ENCODE peak calls at places on chromosomes 6 and 20, in four cellular contexts. E, J, R and F are unnamed samples.
A peak's percentile ranks its signal among the peaks of the same experiment; 100 is the strongest.

GRCh38 chr6:401994-402640 is 10.6 kb downstream of the IRF4 start:
- DNase-seq in E (no peak), J (no peak), R (no peak), F (no peak)

GRCh38 chr20:61767776-61768494 is 297.7 kb downstream of the TAF4 start:
- DNase-seq in E (no peak), J (no peak), R (no peak), F (no peak)

GRCh38 chr20:54078296-54078695 is 7.9 kb upstream of the BCAS1 start:
- DNase-seq in E (no peak), J (peak; percentile 82), R (peak; percentile 39), F (no peak)

GRCh38 chr20:49928411-49929141 is 7.6 kb upstream of the RNF114 start:
- DNase-seq in E (peak; percentile 78), J (peak; percentile 88), R (peak; percentile 54), F (no peak)

GRCh38 chr20:38135641-38136420 is 29.2 kb downstream of the TGM2 start:
- DNase-seq in E (no peak), J (no peak), R (no peak), F (no peak)

GRCh38 chr6:69578366-69578890 is 218.4 kb downstream of the LMBRD1 start:
- DNase-seq in E (no peak), J (no peak), R (no peak), F (no peak)

GRCh38 chr6:2877057-2877882 is 25.8 kb downstream of the SERPINB9 start:
- DNase-seq in E (peak; percentile 16), J (no peak), R (no peak), F (no peak)

GRCh38 chr20:50335105-50335504 is 144.5 kb downstream of the CEBPB start:
- DNase-seq in E (no peak), J (peak; percentile 22), R (no peak), F (peak; percentile 25)

GRCh38 chr20:58691773-58692578 is 624 bp upstream of the NPEPL1 start:
- DNase-seq in E (no peak), J (no peak), R (no peak), F (no peak)

GRCh38 chr20:62855120-62855519 is 6.5 kb downstream of the TCFL5 start:
- DNase-seq in E (no peak), J (no peak), R (no peak), F (no peak)

GRCh38 chr6:53493635-53494025 is 51.3 kb downstream of the GCLC start:
- DNase-seq in E (no peak), J (no peak), R (no peak), F (no peak)

GRCh38 chr20:23752481-23753193 is 1.9 kb upstream of the CST1 start:
- DNase-seq in E (no peak), J (no peak), R (no peak), F (no peak)

GRCh38 chr6:27295301-27296079 is 16.6 kb downstream of the POM121L2 start:
- DNase-seq in E (peak; percentile 20), J (no peak), R (no peak), F (no peak)

GRCh38 chr20:34579936-34580587 is 21.5 kb downstream of the MAP1LC3A start:
- DNase-seq in E (peak; percentile 18), J (peak; percentile 72), R (no peak), F (peak; percentile 72)

GRCh38 chr6:22658183-22658582 is 88.8 kb downstream of the HDGFL1 start:
- DNase-seq in E (no peak), J (no peak), R (no peak), F (no peak)

GRCh38 chr6:8506123-8506522 is 70.8 kb upstream of the SLC35B3 start:
- DNase-seq in E (no peak), J (no peak), R (no peak), F (no peak)

GRCh38 chr20:8265588-8265987 is 133.5 kb downstream of the PLCB1 start:
- DNase-seq in E (no peak), J (no peak), R (no peak), F (no peak)

GRCh38 chr6:116370328-116370716 is 425 bp upstream of the DSE start:
- DNase-seq in E (no peak), J (no peak), R (no peak), F (no peak)

GRCh38 chr6:118896339-118897136 is 2.6 kb downstream of the ASF1A start:
- DNase-seq in E (no peak), J (peak; percentile 67), R (no peak), F (no peak)

GRCh38 chr6:43763133-43763797 is 6.7 kb upstream of the VEGFA start:
- DNase-seq in E (peak; percentile 16), J (no peak), R (no peak), F (no peak)

GRCh38 chr20:60558491-60558890 is 600.3 kb downstream of the CDH26 start:
- DNase-seq in E (no peak), J (no peak), R (no peak), F (no peak)

GRCh38 chr6:3409699-3410384 is 47.0 kb downstream of the SLC22A23 start:
- DNase-seq in E (no peak), J (no peak), R (no peak), F (no peak)

GRCh38 chr6:53793318-53793975 is 1.4 kb upstream of the LRRC1 start:
- DNase-seq in E (no peak), J (peak; percentile 82), R (peak; percentile 28), F (no peak)

GRCh38 chr6:136961848-136962247 is 39.7 kb downstream of the SLC35D3 start:
- DNase-seq in E (no peak), J (no peak), R (no peak), F (no peak)

GRCh38 chr6:1701668-1702353 is 92.1 kb downstream of the FOXC1 start:
- DNase-seq in E (peak; percentile 93), J (no peak), R (no peak), F (no peak)

GRCh38 chr6:28683945-28684538 is 158.4 kb downstream of the GPX5 start:
- DNase-seq in E (peak; percentile 5), J (peak; percentile 65), R (no peak), F (no peak)

GRCh38 chr20:46552460-46553420 is 2.3 kb upstream of the OCSTAMP start:
- DNase-seq in E (no peak), J (no peak), R (peak; percentile 46), F (peak; percentile 70)

GRCh38 chr6:104123227-104123626 is 736.5 kb downstream of the HACE1 start:
- DNase-seq in E (no peak), J (no peak), R (no peak), F (no peak)

GRCh38 chr6:128363020-128363419 is 157.4 kb downstream of the PTPRK start:
- DNase-seq in E (no peak), J (no peak), R (no peak), F (no peak)

GRCh38 chr20:62955519-62956386 is 3.2 kb downstream of the SLC17A9 start:
- DNase-seq in E (no peak), J (no peak), R (no peak), F (no peak)

GRCh38 chr20:62143976-62144825 is 632 bp downstream of the SS18L1 start:
- DNase-seq in E (peak; percentile 21), J (peak; percentile 40), R (peak; percentile 48), F (no peak)

GRCh38 chr6:125066964-125067363 is 86.6 kb upstream of the TPD52L1 start:
- DNase-seq in E (no peak), J (no peak), R (no peak), F (no peak)

GRCh38 chr6:31657406-31658157 is 1.9 kb downstream of the APOM start:
- DNase-seq in E (no peak), J (no peak), R (no peak), F (no peak)

GRCh38 chr20:46220808-46221207 is 87.5 kb downstream of the CDH22 start:
- DNase-seq in E (no peak), J (no peak), R (no peak), F (no peak)

GRCh38 chr6:35810831-35811698 is 5.9 kb downstream of the LHFPL5 start:
- DNase-seq in E (peak; percentile 3), J (no peak), R (no peak), F (no peak)

GRCh38 chr6:90284745-90285481 is 11.7 kb downstream of the BACH2 start:
- DNase-seq in E (no peak), J (no peak), R (peak; percentile 23), F (peak; percentile 74)

GRCh38 chr6:52739627-52740026 is 23.6 kb downstream of the GSTA2 start:
- DNase-seq in E (no peak), J (no peak), R (no peak), F (no peak)

GRCh38 chr6:8589941-8590676 is 154.8 kb upstream of the SLC35B3 start:
- DNase-seq in E (no peak), J (no peak), R (no peak), F (no peak)